ENCODE peak calls at places on chromosomes 3 and 15, in four cellular contexts. One of them, this sample, is unnamed.

GRCh38 chr3:141384575-141384974 is 16.3 kb downstream of the ZBTB38 start:
- DNase-seq in WTC11: no peak
- DNase-seq in HepG2: no peak
- DNase-seq in K562: no peak
- DNase-seq in this sample: no peak

GRCh38 chr3:180633722-180634121 is 31.8 kb downstream of the TTC14 start:
- DNase-seq in K562: no peak
- DNase-seq in HepG2: no peak
- DNase-seq in WTC11: peak; percentile 32
- DNase-seq in this sample: no peak

GRCh38 chr3:32703491-32703968 is 18.5 kb downstream of the CNOT10 start:
- DNase-seq in K562: no peak
- DNase-seq in WTC11: no peak
- DNase-seq in HepG2: peak; percentile 80
- DNase-seq in this sample: no peak

GRCh38 chr3:179029096-179029495 is 42.5 kb downstream of the ZMAT3 start:
- DNase-seq in HepG2: no peak
- DNase-seq in K562: no peak
- DNase-seq in WTC11: no peak
- DNase-seq in this sample: no peak

GRCh38 chr15:52336530-52336929 is 40.9 kb upstream of the MYO5C start:
- DNase-seq in HepG2: no peak
- DNase-seq in K562: peak; percentile 8
- DNase-seq in WTC11: no peak
- DNase-seq in this sample: peak; percentile 42

GRCh38 chr3:105867690-105868449 is 942 bp downstream of the CBLB start:
- DNase-seq in HepG2: no peak
- DNase-seq in WTC11: no peak
- DNase-seq in K562: no peak
- DNase-seq in this sample: no peak

GRCh38 chr3:66484106-66484857 is 16.5 kb downstream of the LRIG1 start:
- DNase-seq in HepG2: no peak
- DNase-seq in K562: no peak
- DNase-seq in WTC11: no peak
- DNase-seq in this sample: no peak

GRCh38 chr15:45796433-45796832 is 161.6 kb downstream of the SQOR start:
- DNase-seq in WTC11: no peak
- DNase-seq in HepG2: no peak
- DNase-seq in K562: no peak
- DNase-seq in this sample: no peak

GRCh38 chr3:20406621-20407020 is 220.6 kb upstream of the SGO1 start:
- DNase-seq in HepG2: no peak
- DNase-seq in K562: no peak
- DNase-seq in WTC11: no peak
- DNase-seq in this sample: no peak

GRCh38 chr3:179179256-179179655 is 31.1 kb downstream of the PIK3CA start:
- DNase-seq in HepG2: no peak
- DNase-seq in WTC11: no peak
- DNase-seq in K562: no peak
- DNase-seq in this sample: no peak

GRCh38 chr3:60076307-60076706 is 1026.5 kb upstream of the CFAP20DC start:
- DNase-seq in K562: no peak
- DNase-seq in HepG2: no peak
- DNase-seq in WTC11: no peak
- DNase-seq in this sample: no peak

GRCh38 chr3:119349353-119349752 is 55.2 kb downstream of the ARHGAP31 start:
- DNase-seq in K562: no peak
- DNase-seq in HepG2: no peak
- DNase-seq in WTC11: peak; percentile 67
- DNase-seq in this sample: no peak

GRCh38 chr3:158005391-158006100 is 100.7 kb downstream of the SHOX2 start:
- DNase-seq in WTC11: no peak
- DNase-seq in HepG2: no peak
- DNase-seq in K562: no peak
- DNase-seq in this sample: no peak

GRCh38 chr3:111338059-111338698 is 203.8 kb upstream of the CD96 start:
- DNase-seq in WTC11: peak; percentile 62
- DNase-seq in HepG2: peak; percentile 62
- DNase-seq in K562: peak; percentile 26
- DNase-seq in this sample: peak; percentile 73

GRCh38 chr3:16399473-16399872 is 114.0 kb downstream of the RFTN1 start:
- DNase-seq in HepG2: no peak
- DNase-seq in WTC11: no peak
- DNase-seq in K562: peak; percentile 12
- DNase-seq in this sample: peak; percentile 19

GRCh38 chr15:60370105-60370803 is 27.5 kb downstream of the ANXA2 start:
- DNase-seq in K562: no peak
- DNase-seq in HepG2: no peak
- DNase-seq in WTC11: no peak
- DNase-seq in this sample: peak; percentile 80

GRCh38 chr3:127495821-127496220 is 94.7 kb downstream of the TPRA1 start:
- DNase-seq in HepG2: no peak
- DNase-seq in K562: no peak
- DNase-seq in WTC11: no peak
- DNase-seq in this sample: no peak

GRCh38 chr15:58459562-58459961 is 27.8 kb downstream of the LIPC start:
- DNase-seq in WTC11: no peak
- DNase-seq in K562: no peak
- DNase-seq in HepG2: no peak
- DNase-seq in this sample: no peak

GRCh38 chr3:5136619-5137429 is 14.7 kb downstream of the ARL8B start:
- DNase-seq in K562: peak; percentile 55
- DNase-seq in WTC11: no peak
- DNase-seq in HepG2: peak; percentile 49
- DNase-seq in this sample: peak; percentile 30

GRCh38 chr15:90173372-90173771 is 27.8 kb upstream of the SEMA4B start:
- DNase-seq in HepG2: no peak
- DNase-seq in WTC11: no peak
- DNase-seq in K562: no peak
- DNase-seq in this sample: no peak

GRCh38 chr3:42975955-42976354 is 3.2 kb upstream of the GASK1A start:
- DNase-seq in HepG2: no peak
- DNase-seq in WTC11: no peak
- DNase-seq in K562: no peak
- DNase-seq in this sample: no peak

GRCh38 chr3:194255252-194256039 is 95.7 kb downstream of the CPN2 start:
- DNase-seq in K562: peak; percentile 98
- DNase-seq in WTC11: no peak
- DNase-seq in HepG2: peak; percentile 71
- DNase-seq in this sample: no peak
- TF ChIP-seq NR3C1 in K562: no peak
- TF ChIP-seq NR3C1 in WTC11: no peak
- TF ChIP-seq NR3C1 in HepG2: no peak
- TF ChIP-seq NR3C1 in this sample: no peak

GRCh38 chr3:57700737-57701136 is 7.9 kb upstream of the DENND6A start:
- DNase-seq in K562: no peak
- DNase-seq in HepG2: no peak
- DNase-seq in WTC11: no peak
- DNase-seq in this sample: no peak

GRCh38 chr3:57701781-57702180 is 8.9 kb upstream of the DENND6A start:
- DNase-seq in WTC11: no peak
- DNase-seq in HepG2: no peak
- DNase-seq in K562: no peak
- DNase-seq in this sample: no peak

GRCh38 chr3:57709559-57709958 is 16.7 kb upstream of the DENND6A start:
- DNase-seq in K562: no peak
- DNase-seq in HepG2: no peak
- DNase-seq in WTC11: no peak
- DNase-seq in this sample: no peak

DNA sequence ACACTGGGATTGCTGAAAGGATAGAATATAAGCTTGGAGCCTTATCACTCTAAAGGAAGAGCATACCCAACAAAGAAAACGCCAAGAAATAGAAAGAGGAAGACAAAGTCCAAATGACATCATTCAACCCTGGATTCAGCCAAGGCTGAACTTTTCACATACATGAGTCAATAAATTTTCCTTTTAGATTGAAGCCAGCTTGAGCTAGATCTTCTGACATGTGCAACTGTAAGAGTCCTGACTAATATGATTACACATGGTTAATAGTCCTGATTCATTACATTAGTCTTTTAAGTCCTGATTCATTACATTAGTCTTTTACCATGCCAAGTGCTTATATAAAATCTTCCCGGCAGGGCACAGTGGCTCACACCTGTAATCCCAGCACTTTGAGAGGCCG is 13.6 kb upstream of the DENND6A start:
- DNase-seq in HepG2: no peak
- DNase-seq in K562: no peak
- DNase-seq in WTC11: no peak
- DNase-seq in this sample: no peak
- TF ChIP-seq NR3C1 in HepG2: no peak
- TF ChIP-seq NR3C1 in K562: no peak
- TF ChIP-seq NR3C1 in WTC11: no peak
- TF ChIP-seq NR3C1 in this sample: no peak

GRCh38 chr3:89335693-89336092 is 228.3 kb downstream of the EPHA3 start:
- DNase-seq in HepG2: no peak
- DNase-seq in WTC11: no peak
- DNase-seq in K562: no peak
- DNase-seq in this sample: no peak

GRCh38 chr3:89340431-89340830 is 233.0 kb downstream of the EPHA3 start:
- DNase-seq in K562: no peak
- DNase-seq in WTC11: no peak
- DNase-seq in HepG2: no peak
- DNase-seq in this sample: no peak
- TF ChIP-seq NR3C1 in K562: no peak
- TF ChIP-seq NR3C1 in WTC11: no peak
- TF ChIP-seq NR3C1 in HepG2: no peak
- TF ChIP-seq NR3C1 in this sample: no peak

GRCh38 chr3:184314700-184315505 is 497 bp downstream of the EIF4G1 start:
- DNase-seq in K562: peak; percentile 70
- DNase-seq in HepG2: peak; percentile 48
- DNase-seq in WTC11: peak; percentile 46
- DNase-seq in this sample: peak; percentile 60
- TF ChIP-seq NR3C1 in K562: peak; percentile 29
- TF ChIP-seq NR3C1 in HepG2: no peak
- TF ChIP-seq NR3C1 in WTC11: no peak
- TF ChIP-seq NR3C1 in this sample: no peak

GRCh38 chr3:162704238-162704637 is 1207.6 kb downstream of the OTOL1 start:
- DNase-seq in HepG2: no peak
- DNase-seq in WTC11: no peak
- DNase-seq in K562: no peak
- DNase-seq in this sample: no peak
- TF ChIP-seq NR3C1 in HepG2: no peak
- TF ChIP-seq NR3C1 in WTC11: no peak
- TF ChIP-seq NR3C1 in K562: no peak
- TF ChIP-seq NR3C1 in this sample: no peak

This sample was measured in A549.